ENCODE peak calls at places on chromosomes 7 and 10, in nine cellular contexts. K is KG1; Q is NCI-H1092 treated with DMSO at 0.1 percent for 48 hours; A is HEK293T; M is activated CD4-positive, CD25-positive, alpha-beta regulatory T cell treated with anti-CD3 and anti-CD28 coated beads, Interleukin-2, amount 50 U/mL, for 72 hours; C is NCI-H1694; G is GDM1; V is upper lobe of left lung; X is globus pallidus. O is an unnamed sample.

GRCh38 chr10:95573953-95574604 is 12.9 kb upstream of the SORBS1 start:
- DNase-seq in K (no peak), Q (no peak), A (no peak), M (no peak), C (no peak), G (no peak), V (no peak), X (no peak), O (no peak)

GRCh38 chr10:110487411-110488123 is 10.1 kb upstream of the DUSP5 start:
- DNase-seq in K (no peak), Q (no peak), A (no peak), M (no peak), C (no peak), G (no peak), V (no peak), X (no peak), O (peak)

GRCh38 chr7:82319674-82320118 is 123.9 kb downstream of the CACNA2D1 start:
- DNase-seq in K (no peak), Q (peak), A (peak), M (no peak), C (peak), G (no peak), V (no peak), X (peak), O (peak)

GRCh38 chr10:76649271-76649670 is 988.3 kb downstream of the KCNMA1 start:
- DNase-seq in K (no peak), Q (no peak), A (no peak), M (no peak), C (no peak), G (no peak), V (no peak), X (no peak), O (no peak)

GRCh38 chr10:79137404-79137803 is 68.6 kb downstream of the ZMIZ1 start:
- DNase-seq in K (no peak), Q (no peak), A (no peak), M (peak), C (no peak), G (no peak), V (no peak), X (no peak), O (no peak)

GRCh38 chr7:131010714-131011436 is 276.9 kb upstream of the KLF14 start:
- DNase-seq in K (no peak), Q (no peak), A (no peak), M (no peak), C (no peak), G (no peak), V (no peak), X (no peak), O (no peak)

GRCh38 chr7:102009628-102010027 is 192.2 kb downstream of the CUX1 start:
- DNase-seq in K (no peak), Q (no peak), A (no peak), M (no peak), C (no peak), G (no peak), V (no peak), X (no peak), O (no peak)

GRCh38 chr10:103709341-103709920 is 145.9 kb downstream of the SH3PXD2A start:
- DNase-seq in K (no peak), Q (peak), A (no peak), M (no peak), C (no peak), G (no peak), V (no peak), X (peak), O (no peak)

GRCh38 chr7:15764986-15765385 is 78.5 kb upstream of the MEOX2 start:
- DNase-seq in K (no peak), Q (no peak), A (no peak), M (no peak), C (no peak), G (no peak), V (no peak), X (no peak), O (no peak)

GRCh38 chr7:122219253-122219865 is 75.3 kb upstream of the AASS start:
- DNase-seq in K (peak), Q (peak), A (peak), M (no peak), C (peak), G (no peak), V (no peak), X (peak), O (peak)

GRCh38 chr7:150322833-150323681 is at the start of the genes ACTR3C and LRRC61:
- DNase-seq in K (no peak), Q (peak), A (peak), M (peak), C (peak), G (no peak), V (peak), X (no peak), O (peak)

GRCh38 chr7:25307624-25308023 is 79.3 kb upstream of the NPVF start:
- DNase-seq in K (no peak), Q (no peak), A (no peak), M (no peak), C (no peak), G (no peak), V (no peak), X (no peak), O (no peak)

GRCh38 chr7:997404-998395 is 14.7 kb downstream of the CYP2W1 start:
- DNase-seq in K (no peak), Q (no peak), A (no peak), M (no peak), C (no peak), G (no peak), V (no peak), X (no peak), O (peak)

GRCh38 chr10:60572511-60573194 is 183.0 kb upstream of the ANK3 start:
- DNase-seq in K (no peak), Q (peak), A (peak), M (no peak), C (peak), G (no peak), V (no peak), X (peak), O (peak)

GRCh38 chr10:92074126-92074887 is 150.7 kb downstream of the BTAF1 start:
- DNase-seq in K (no peak), Q (no peak), A (no peak), M (no peak), C (no peak), G (no peak), V (no peak), X (no peak), O (no peak)

GRCh38 chr10:86265877-86266259 is 100.7 kb downstream of the GRID1 start:
- DNase-seq in K (no peak), Q (no peak), A (no peak), M (no peak), C (no peak), G (no peak), V (peak), X (no peak), O (no peak)

GRCh38 chr7:107125475-107125874 is 43.3 kb upstream of the HBP1 start:
- DNase-seq in K (no peak), Q (peak), A (no peak), M (no peak), C (no peak), G (no peak), V (no peak), X (no peak), O (peak)

GRCh38 chr7:27160147-27160545 is 3.7 kb upstream of the HOXA7 start:
- DNase-seq in K (no peak), Q (no peak), A (no peak), M (peak), C (no peak), G (no peak), V (peak), X (no peak), O (no peak)

GRCh38 chr10:59322131-59322530 is 40.2 kb downstream of the FAM13C start:
- DNase-seq in K (no peak), Q (no peak), A (no peak), M (no peak), C (no peak), G (no peak), V (no peak), X (no peak), O (no peak)

GRCh38 chr7:157570531-157571200 is 233.9 kb downstream of the DNAJB6 start:
- DNase-seq in K (no peak), Q (no peak), A (no peak), M (no peak), C (no peak), G (no peak), V (no peak), X (no peak), O (no peak)

GRCh38 chr10:103793920-103794883 is 61.2 kb downstream of the SH3PXD2A start:
- DNase-seq in K (no peak), Q (peak), A (no peak), M (no peak), C (no peak), G (no peak), V (peak), X (no peak), O (no peak)

GRCh38 chr7:142461437-142461836 is 203.6 kb upstream of the PRSS58 start:
- DNase-seq in K (no peak), Q (no peak), A (no peak), M (no peak), C (no peak), G (no peak), V (no peak), X (no peak), O (no peak)